ENCODE peak calls at places on chromosome 12, in eight cellular contexts. Z is HFFc6, H is fibroblast of mammary gland, M is Calu3, X is WTC11, N is astrocyte of the spinal cord, C is stomach, A is heart left ventricle. O is an unnamed sample.
A peak's percentile ranks its signal among the peaks of the same experiment; 100 is the strongest.

GRCh38 chr12:59699408-59700144 is 103.7 kb downstream of the SLC16A7 start:
- DNase-seq in H (peak; percentile 86), X (no peak), Z (peak; percentile 53), M (no peak), N (peak; percentile 13), C (no peak), A (no peak), O (peak; percentile 83)

GRCh38 chr12:124593176-124593575 is 25.8 kb upstream of the NCOR2 start:
- DNase-seq in Z (no peak), N (no peak), C (no peak), X (no peak), M (no peak), H (no peak), A (no peak), O (no peak)

GRCh38 chr12:59093090-59093489 is 172.8 kb upstream of the LRIG3 start:
- DNase-seq in Z (peak; percentile 15), H (peak; percentile 40), M (no peak), A (no peak), C (no peak), X (no peak), N (no peak), O (no peak)

GRCh38 chr12:112964915-112965314 is 13.4 kb upstream of the OAS2 start:
- DNase-seq in Z (no peak), N (no peak), C (no peak), A (no peak), H (no peak), X (no peak), M (no peak), O (no peak)

GRCh38 chr12:62915130-62915529 is 19.8 kb downstream of the PPM1H start:
- DNase-seq in A (peak; percentile 53), Z (no peak), X (no peak), M (no peak), N (no peak), C (no peak), H (no peak), O (no peak)

GRCh38 chr12:96623818-96624217 is 134.4 kb downstream of the CFAP54 start:
- DNase-seq in N (no peak), A (no peak), M (no peak), H (no peak), C (no peak), Z (no peak), X (no peak), O (no peak)

GRCh38 chr12:65895759-65896656 is 71.7 kb downstream of the HMGA2 start:
- DNase-seq in X (no peak), A (no peak), Z (no peak), H (no peak), M (peak; percentile 37), N (no peak), C (no peak), O (no peak)

GRCh38 chr12:19882418-19882817 is 443.1 kb downstream of the AEBP2 start:
- DNase-seq in A (no peak), N (no peak), X (no peak), Z (no peak), H (no peak), M (no peak), C (no peak), O (no peak)

GRCh38 chr12:107404981-107405380 is 280.6 kb upstream of the PWP1 start:
- DNase-seq in C (no peak), Z (peak; percentile 27), X (peak; percentile 22), M (peak; percentile 43), A (no peak), N (no peak), H (peak; percentile 29), O (peak; percentile 62)

GRCh38 chr12:14473707-14474287 is 93.9 kb downstream of the PLBD1 start:
- DNase-seq in N (peak; percentile 54), A (no peak), C (no peak), Z (peak; percentile 13), H (peak; percentile 39), M (no peak), X (no peak), O (peak; percentile 31)

GRCh38 chr12:106195638-106196037 is 52.2 kb downstream of the CKAP4 start:
- DNase-seq in H (peak; percentile 82), C (peak; percentile 26), X (no peak), N (peak; percentile 41), A (peak; percentile 61), Z (peak; percentile 88), M (no peak), O (peak; percentile 25)

GRCh38 chr12:128286970-128287369 is 20.0 kb downstream of the TMEM132C start:
- DNase-seq in C (no peak), N (no peak), M (no peak), H (peak; percentile 11), A (no peak), Z (no peak), X (no peak), O (no peak)

GRCh38 chr12:47577213-47577612 is 128.6 kb downstream of the RPAP3 start:
- DNase-seq in A (no peak), N (no peak), Z (no peak), M (no peak), X (no peak), H (no peak), C (no peak), O (no peak)

GRCh38 chr12:117875652-117876491 is 92.9 kb downstream of the KSR2 start:
- DNase-seq in Z (no peak), N (peak; percentile 54), C (no peak), H (no peak), X (peak; percentile 86), A (no peak), M (no peak), O (no peak)

GRCh38 chr12:22500100-22500499 is 44.2 kb downstream of the C2CD5 start:
- DNase-seq in C (no peak), X (no peak), A (no peak), H (no peak), M (no peak), Z (no peak), N (no peak), O (no peak)

GRCh38 chr12:68056300-68056699 is 67.1 kb downstream of the IFNG-AS1 start:
- DNase-seq in N (no peak), H (no peak), Z (no peak), M (no peak), C (no peak), A (no peak), X (no peak), O (no peak)

GRCh38 chr12:67774983-67775587 is 126.5 kb downstream of the DYRK2 start:
- DNase-seq in X (no peak), Z (no peak), A (no peak), H (no peak), N (no peak), C (no peak), M (no peak), O (no peak)

DNA sequence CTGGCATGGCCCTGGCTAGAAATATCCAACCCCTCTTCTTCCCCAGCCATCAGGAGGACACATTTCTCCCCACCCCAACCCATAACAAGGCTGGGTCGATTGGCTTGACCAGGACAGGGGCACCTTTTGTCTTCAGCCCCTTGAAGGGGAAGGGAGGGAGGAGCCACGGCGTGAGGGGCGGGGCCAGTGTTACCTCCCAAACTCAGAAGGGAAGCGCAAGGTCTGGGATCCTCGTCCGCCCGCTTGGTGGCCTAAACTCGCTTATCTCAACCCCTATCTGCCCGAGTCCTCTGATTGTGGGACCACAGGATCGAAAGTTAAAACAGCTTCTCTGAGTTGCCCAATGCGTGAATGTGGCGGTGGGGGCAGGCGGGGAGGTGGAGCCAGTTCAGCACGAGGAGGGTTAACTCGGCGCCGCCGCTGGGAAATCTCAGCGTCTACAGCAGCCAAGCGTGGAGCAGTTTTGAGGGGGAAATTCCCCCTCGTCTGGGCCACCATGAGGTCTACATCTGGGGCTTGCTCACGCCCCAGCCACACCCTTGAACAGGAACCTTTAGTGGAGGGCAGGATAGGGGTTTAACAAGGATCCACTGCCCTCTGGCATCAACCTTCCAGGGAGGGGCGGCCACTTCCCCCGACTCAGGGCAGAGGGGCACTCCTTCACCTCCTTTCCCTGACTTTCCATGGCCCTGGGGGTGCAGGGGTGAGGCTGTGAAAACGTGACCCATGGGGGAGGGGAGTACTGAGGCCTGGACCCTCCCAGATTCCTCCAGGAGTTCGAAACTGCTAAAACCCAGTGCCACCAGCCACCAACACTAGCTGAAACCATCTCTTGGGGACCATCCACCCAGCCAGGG is 745 bp downstream of the STAT6 start:
- DNase-seq in A (peak; percentile 74), H (peak; percentile 40), M (peak; percentile 76), X (peak; percentile 93), Z (peak; percentile 53), N (no peak), C (peak; percentile 68), O (peak; percentile 53)
- TF ChIP-seq CTCF in A (no peak), H (no peak), M (no peak), X (no peak), Z (no peak), N (no peak), C (no peak), O (no peak)

GRCh38 chr12:121812320-121812871 is 8.6 kb downstream of the SETD1B start:
- DNase-seq in M (peak; percentile 86), H (peak; percentile 66), N (peak; percentile 70), C (peak; percentile 87), X (peak; percentile 86), A (peak; percentile 85), Z (peak; percentile 59), O (peak; percentile 75)
- TF ChIP-seq CTCF in M (no peak), H (no peak), N (no peak), C (no peak), X (peak; percentile 15), A (peak; percentile 7), Z (no peak), O (no peak)

DNA sequence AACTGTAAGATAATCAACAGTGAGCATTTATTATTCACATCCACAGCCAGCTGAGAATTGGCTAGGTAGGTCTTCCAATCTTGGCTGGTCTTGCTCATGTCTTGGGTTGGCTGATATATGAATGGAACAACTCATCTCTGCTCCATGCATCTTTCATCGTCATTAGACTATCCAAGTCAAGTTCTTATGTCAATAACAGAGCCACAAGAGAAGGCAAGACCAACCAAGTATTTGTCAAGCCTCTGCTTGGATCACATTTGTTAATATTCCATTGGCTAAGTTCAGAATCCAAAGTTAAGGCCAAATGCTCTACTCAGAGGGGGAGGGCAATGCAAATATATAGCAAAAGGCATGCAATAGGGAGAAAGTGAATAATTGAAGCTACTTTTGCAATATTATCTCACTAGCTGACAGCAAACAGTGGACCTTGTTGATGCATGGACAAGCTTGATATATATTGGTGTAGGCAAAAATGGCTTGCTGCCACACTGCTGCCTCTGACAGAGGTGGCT is 53.1 kb downstream of the WASHC3 start:
- DNase-seq in Z (no peak), X (no peak), N (no peak), M (no peak), A (no peak), H (no peak), C (no peak), O (no peak)
- TF ChIP-seq CTCF in Z (no peak), X (no peak), N (no peak), M (no peak), A (no peak), H (no peak), C (no peak), O (no peak)

GRCh38 chr12:18153826-18154225 is 63.8 kb upstream of the RERGL start:
- DNase-seq in Z (no peak), C (no peak), H (no peak), X (no peak), N (no peak), M (no peak), A (no peak), O (no peak)

GRCh38 chr12:18160901-18161300 is 70.9 kb upstream of the RERGL start:
- DNase-seq in X (no peak), Z (no peak), N (no peak), C (no peak), A (no peak), H (no peak), M (no peak), O (no peak)

GRCh38 chr12:18158774-18159557 is 69.0 kb upstream of the RERGL start:
- DNase-seq in Z (no peak), X (peak; percentile 33), C (no peak), M (no peak), A (no peak), H (peak; percentile 49), N (peak; percentile 19), O (peak; percentile 60)
- TF ChIP-seq CTCF in Z (peak; percentile 85), X (peak; percentile 68), C (peak; percentile 44), M (peak; percentile 59), A (peak; percentile 67), H (peak; percentile 92), N (peak; percentile 86), O (peak; percentile 51)